ENCODE peak calls at places on chromosome 3, in five cellular contexts. V is tibial artery, K is endothelial cell, I is hepatocyte, C is AG09309. F is an unnamed sample.

GRCh38 chr3:73787620-73788019 is 162.9 kb upstream of the PDZRN3 start:
- DNase-seq in I (no peak), K (no peak), C (no peak), V (no peak), F (no peak)

GRCh38 chr3:99656606-99657005 is 18.2 kb downstream of the COL8A1 start:
- DNase-seq in K (no peak), V (no peak), I (no peak), C (no peak), F (no peak)

GRCh38 chr3:141526709-141527108 is 39.9 kb downstream of the RASA2 start:
- DNase-seq in K (no peak), V (no peak), C (no peak), I (no peak), F (no peak)

GRCh38 chr3:172179680-172180399 is 140.5 kb downstream of the FNDC3B start:
- DNase-seq in C (no peak), K (no peak), I (peak; percentile 54), V (no peak), F (no peak)

GRCh38 chr3:99351097-99351496 is 287.3 kb upstream of the COL8A1 start:
- DNase-seq in C (peak; percentile 31), K (no peak), V (no peak), I (peak; percentile 29), F (no peak)

GRCh38 chr3:182284793-182285192 is 508.5 kb upstream of the ATP11B start:
- DNase-seq in C (no peak), K (no peak), I (peak; percentile 6), V (no peak), F (no peak)

GRCh38 chr3:139710212-139710611 is 32.4 kb upstream of the NMNAT3 start:
- DNase-seq in C (no peak), I (peak; percentile 24), K (no peak), V (no peak), F (no peak)

GRCh38 chr3:11995061-11995460 is 9.1 kb upstream of the SYN2 start:
- DNase-seq in K (no peak), I (peak; percentile 57), C (no peak), V (no peak), F (peak; percentile 54)

GRCh38 chr3:156350786-156351185 is 204.1 kb downstream of the SSR3 start:
- DNase-seq in C (no peak), V (no peak), I (no peak), K (no peak), F (no peak)

GRCh38 chr3:45104715-45105711 is 41.2 kb downstream of the CDCP1 start:
- DNase-seq in C (no peak), K (no peak), I (no peak), V (no peak), F (no peak)

GRCh38 chr3:52973806-52974205 is 72.1 kb downstream of the SFMBT1 start:
- DNase-seq in C (no peak), V (no peak), K (no peak), I (no peak), F (no peak)

GRCh38 chr3:23712656-23713559 is 92.8 kb upstream of the UBE2E1 start:
- DNase-seq in K (peak; percentile 12), V (peak; percentile 57), I (peak; percentile 52), C (peak; percentile 89), F (peak; percentile 66)

GRCh38 chr3:63193647-63194046 is 84.5 kb upstream of the SYNPR start:
- DNase-seq in V (no peak), I (peak; percentile 55), K (no peak), C (peak; percentile 11), F (no peak)

GRCh38 chr3:26484140-26484539 is 138.4 kb upstream of the LRRC3B start:
- DNase-seq in V (no peak), C (no peak), I (peak; percentile 13), K (peak; percentile 25), F (peak; percentile 20)

GRCh38 chr3:134201201-134202130 is 49.2 kb downstream of the RYK start:
- DNase-seq in I (no peak), V (no peak), K (no peak), C (peak; percentile 48), F (no peak)

GRCh38 chr3:194879991-194880939 is 194.6 kb downstream of the FAM43A start:
- DNase-seq in V (peak; percentile 76), K (no peak), C (peak; percentile 23), I (no peak), F (peak; percentile 77)

GRCh38 chr3:185081516-185081915 is 71.3 kb downstream of the C3orf70 start:
- DNase-seq in I (no peak), V (no peak), C (no peak), K (no peak), F (no peak)

GRCh38 chr3:12658593-12659058 is 5.3 kb downstream of the RAF1 start:
- DNase-seq in I (no peak), K (no peak), V (no peak), C (peak; percentile 84), F (no peak)

GRCh38 chr3:181868576-181868975 is 156.9 kb downstream of the SOX2 start:
- DNase-seq in I (no peak), V (no peak), C (no peak), K (no peak), F (no peak)

GRCh38 chr3:33942483-33943150 is 144.2 kb downstream of the PDCD6IP start:
- DNase-seq in I (no peak), C (no peak), V (no peak), K (no peak), F (no peak)

GRCh38 chr3:55880357-55880756 is 393.3 kb upstream of the WNT5A start:
- DNase-seq in V (no peak), I (no peak), C (no peak), K (no peak), F (no peak)
- TF ChIP-seq CTCF in V (no peak), I (no peak), C (no peak), K (no peak), F (no peak)

GRCh38 chr3:112654492-112654891 is 13.5 kb upstream of the CCDC80 start:
- DNase-seq in K (no peak), C (no peak), V (no peak), I (no peak), F (no peak)

GRCh38 chr3:112653209-112653871 is 12.4 kb upstream of the CCDC80 start:
- DNase-seq in I (peak; percentile 42), C (peak; percentile 97), V (peak; percentile 28), K (no peak), F (no peak)

GRCh38 chr3:112653881-112654300 is 12.9 kb upstream of the CCDC80 start:
- DNase-seq in V (no peak), I (no peak), C (peak; percentile 64), K (no peak), F (no peak)

GRCh38 chr3:112656045-112656444 is 15.1 kb upstream of the CCDC80 start:
- DNase-seq in C (no peak), K (no peak), I (no peak), V (no peak), F (no peak)

DNA sequence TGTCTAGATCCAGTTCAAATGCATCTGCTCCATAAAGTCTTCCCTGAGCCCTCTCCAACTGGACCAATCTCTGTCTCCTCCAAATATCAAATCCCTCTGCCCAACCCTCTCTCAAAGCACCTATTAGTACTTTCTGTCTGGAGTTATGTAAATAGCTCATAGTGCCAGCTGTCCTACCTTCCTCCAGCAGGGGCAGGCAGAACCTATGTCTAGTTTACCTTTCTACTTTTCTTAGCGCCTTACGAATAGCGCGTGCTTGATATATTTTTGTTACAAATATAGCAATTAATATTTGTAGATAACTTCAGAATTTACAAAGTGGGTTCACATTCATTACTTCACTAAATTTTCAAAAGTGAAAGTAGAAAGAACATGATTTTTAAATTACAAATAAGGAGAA is 14.0 kb upstream of the CCDC80 start:
- DNase-seq in I (no peak), K (no peak), V (no peak), C (no peak), F (no peak)
- TF ChIP-seq CTCF in I (no peak), K (peak; percentile 40), V (no peak), C (peak; percentile 29), F (no peak)

DNA sequence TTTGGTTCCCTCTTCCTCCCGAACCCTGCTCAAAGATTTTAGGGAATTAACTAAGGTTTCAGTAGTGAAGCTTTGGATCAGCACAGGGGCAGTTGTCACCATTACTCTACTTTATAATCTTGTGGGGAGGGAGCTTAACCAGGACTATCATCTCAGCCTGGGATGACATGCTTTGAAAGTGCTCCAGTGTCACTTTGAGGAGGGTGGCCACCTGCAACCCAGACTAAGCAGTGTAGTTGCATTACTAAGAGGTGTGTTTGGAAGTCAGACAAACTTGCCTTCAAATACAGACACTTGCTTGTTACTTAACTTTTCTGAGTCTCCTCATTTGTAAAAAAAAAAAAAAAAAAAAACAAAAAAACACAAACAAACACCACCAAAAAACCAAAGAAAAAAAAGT is 340.3 kb upstream of the TBL1XR1 start:
- DNase-seq in V (no peak), C (no peak), K (no peak), I (no peak), F (no peak)
- TF ChIP-seq CTCF in V (no peak), C (no peak), K (no peak), I (no peak), F (no peak)

GRCh38 chr3:148880681-148881080 is 15.6 kb downstream of the CPA3 start:
- DNase-seq in K (peak; percentile 6), I (peak; percentile 13), C (no peak), V (no peak), F (no peak)
- TF ChIP-seq CTCF in K (no peak), I (peak; percentile 22), C (no peak), V (no peak), F (no peak)

DNA sequence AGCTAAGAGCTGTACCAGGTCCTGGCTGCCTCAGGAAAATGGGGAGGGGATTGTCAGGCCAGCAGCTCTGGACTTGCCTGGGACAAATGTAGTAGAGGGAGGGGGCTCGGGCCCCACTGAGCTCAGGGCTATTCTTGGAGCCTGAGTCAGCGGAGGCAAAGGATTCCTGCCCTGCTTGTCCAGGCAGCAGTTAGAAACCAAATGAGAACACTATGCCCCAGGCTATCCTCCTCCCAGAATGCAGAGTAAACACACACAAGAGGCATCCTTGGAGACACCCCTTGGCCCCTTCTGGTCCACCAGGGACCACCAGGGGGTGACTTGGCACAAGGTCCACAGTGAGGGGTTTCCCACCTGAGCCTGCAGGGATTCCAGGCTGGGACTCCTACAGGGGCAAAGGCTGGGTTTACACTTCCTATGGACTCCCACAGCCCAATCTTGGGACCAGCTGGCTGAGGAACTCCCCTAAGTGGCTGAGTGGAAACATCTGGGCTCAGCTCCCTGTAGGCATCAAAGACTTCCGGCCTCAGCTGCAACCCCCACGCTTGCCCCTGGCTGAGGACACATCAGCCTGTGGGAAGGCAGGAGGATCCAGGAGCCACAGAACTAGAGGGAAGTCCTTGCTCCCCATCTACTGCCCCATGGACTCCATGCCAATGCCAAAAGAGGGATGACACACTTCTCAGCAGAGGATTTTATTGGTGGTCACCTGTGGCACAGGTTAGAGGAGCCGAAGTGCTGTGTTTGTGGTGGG is 3.4 kb upstream of the COL7A1 start:
- DNase-seq in I (peak; percentile 83), V (peak; percentile 65), K (no peak), C (peak; percentile 88), F (no peak)
- TF ChIP-seq CTCF in I (no peak), V (no peak), K (no peak), C (peak; percentile 8), F (no peak)

GRCh38 chr3:42827654-42828053 is 18.4 kb downstream of the ACKR2 start:
- DNase-seq in I (no peak), V (no peak), C (no peak), K (no peak), F (no peak)

GRCh38 chr3:42829083-42829627 is 19.9 kb downstream of the ACKR2 start:
- DNase-seq in C (no peak), K (no peak), V (no peak), I (peak; percentile 71), F (no peak)

GRCh38 chr3:42829628-42830436 is 20.6 kb downstream of the ACKR2 start:
- DNase-seq in I (no peak), K (no peak), V (no peak), C (no peak), F (no peak)

GRCh38 chr3:42831321-42831713 is 22.1 kb downstream of the ACKR2 start:
- DNase-seq in K (peak; percentile 88), I (peak; percentile 78), V (peak; percentile 72), C (no peak), F (peak; percentile 82)

GRCh38 chr3:42830437-42831320 is 21.4 kb downstream of the ACKR2 start:
- DNase-seq in I (peak; percentile 68), V (no peak), C (no peak), K (no peak), F (no peak)
- TF ChIP-seq CTCF in I (peak; percentile 60), V (peak; percentile 33), C (peak; percentile 41), K (no peak), F (no peak)

F was measured in glutamatergic neuron.